ENCODE peak calls at places on chromosomes 7 and 10, in four cellular contexts. X is A549, B is tibial artery, H is neural progenitor cell. Y is an unnamed sample.

GRCh38 chr7:106679153-106679931 is 18.4 kb upstream of the CCDC71L start:
- DNase-seq in X (peak), B (no peak), H (no peak), Y (peak)

GRCh38 chr10:100510533-100511308 is 8.9 kb downstream of the SEC31B start:
- DNase-seq in X (no peak), B (no peak), H (no peak), Y (peak)

GRCh38 chr10:123136221-123136805 is 543 bp downstream of the HMX3 start:
- DNase-seq in X (no peak), B (no peak), H (no peak), Y (no peak)

GRCh38 chr10:93757766-93758509 is at the start of gene LGI1:
- DNase-seq in X (no peak), B (no peak), H (peak), Y (no peak)

GRCh38 chr10:52586710-52587109 is 185.9 kb downstream of the MBL2 start:
- DNase-seq in X (no peak), B (no peak), H (no peak), Y (no peak)

GRCh38 chr7:78018541-78019456 is 220.2 kb downstream of the PHTF2 start:
- DNase-seq in X (peak), B (peak), H (peak), Y (no peak)

GRCh38 chr10:78473016-78473415 is 439.4 kb downstream of the RPS24 start:
- DNase-seq in X (no peak), B (no peak), H (peak), Y (no peak)

GRCh38 chr10:101566333-101567164 is 21.5 kb downstream of the POLL start:
- DNase-seq in X (no peak), B (peak), H (peak), Y (no peak)

GRCh38 chr10:5399332-5399731 is 5.3 kb downstream of the TUBAL3 start:
- DNase-seq in X (no peak), B (no peak), H (no peak), Y (no peak)

GRCh38 chr7:43294080-43294630 is 181.7 kb downstream of the HECW1 start:
- DNase-seq in X (peak), B (no peak), H (no peak), Y (peak)

GRCh38 chr7:14899065-14899464 is 3.5 kb downstream of the DGKB start:
- DNase-seq in X (no peak), B (no peak), H (no peak), Y (no peak)

GRCh38 chr10:13703997-13704536 is 117.3 kb downstream of the PRPF18 start:
- DNase-seq in X (no peak), B (no peak), H (no peak), Y (no peak)

GRCh38 chr10:83367036-83367435 is 772.3 kb upstream of the GHITM start:
- DNase-seq in X (no peak), B (no peak), H (no peak), Y (no peak)

GRCh38 chr10:78684954-78685353 is 383.8 kb upstream of the ZMIZ1 start:
- DNase-seq in X (no peak), B (no peak), H (peak), Y (no peak)

GRCh38 chr7:80224416-80224815 is 89.8 kb downstream of the GNAI1 start:
- DNase-seq in X (no peak), B (no peak), H (no peak), Y (no peak)

GRCh38 chr7:140674899-140675701 is 2.4 kb downstream of the ADCK2 start:
- DNase-seq in X (peak), B (no peak), H (peak), Y (no peak)

GRCh38 chr7:92523110-92523509 is 5.2 kb downstream of the PEX1 start:
- DNase-seq in X (no peak), B (no peak), H (no peak), Y (no peak)

GRCh38 chr7:92527300-92528187 is 776 bp downstream of the PEX1 start:
- DNase-seq in X (peak), B (peak), H (peak), Y (peak)

GRCh38 chr7:92528958-92529264 is 316 bp downstream of the RBM48 start:
- DNase-seq in X (no peak), B (no peak), H (no peak), Y (no peak)

GRCh38 chr7:92528188-92528957 is at the start of the genes PEX1 and RBM48:
- DNase-seq in X (peak), B (peak), H (peak), Y (peak)
- TF ChIP-seq CTCF in X (peak), B (peak), H (peak), Y (peak)

GRCh38 chr7:66847879-66848810 is 72.9 kb upstream of the TMEM248 start:
- DNase-seq in X (peak), B (no peak), H (peak), Y (peak)
- TF ChIP-seq CTCF in X (no peak), B (no peak), H (no peak), Y (no peak)

GRCh38 chr10:61592581-61592980 is 70.1 kb upstream of the CABCOCO1 start:
- DNase-seq in X (peak), B (no peak), H (peak), Y (peak)
- TF ChIP-seq CTCF in X (no peak), B (no peak), H (peak), Y (peak)

DNA sequence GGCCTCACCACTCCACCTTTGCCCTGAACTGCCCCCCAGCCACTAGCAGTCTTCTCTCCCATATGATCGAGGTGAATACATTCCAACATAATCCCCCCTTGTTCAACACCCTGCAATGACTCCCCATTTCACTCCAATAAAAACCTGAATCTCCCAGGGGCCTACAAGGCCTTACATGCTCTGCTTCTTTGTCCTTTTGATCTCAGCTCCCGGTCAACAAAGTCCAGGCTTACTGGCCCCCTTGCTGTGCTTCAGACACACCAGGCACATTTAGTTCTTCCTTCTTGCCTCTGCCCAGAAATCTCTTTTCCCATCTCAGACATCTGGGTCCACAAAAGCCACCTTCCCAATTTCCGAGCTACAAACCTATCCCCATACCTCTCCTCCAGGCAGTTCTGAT is 14.0 kb downstream of the MET start:
- DNase-seq in X (no peak), B (no peak), H (peak), Y (no peak)
- TF ChIP-seq CTCF in X (no peak), B (no peak), H (no peak), Y (no peak)

DNA sequence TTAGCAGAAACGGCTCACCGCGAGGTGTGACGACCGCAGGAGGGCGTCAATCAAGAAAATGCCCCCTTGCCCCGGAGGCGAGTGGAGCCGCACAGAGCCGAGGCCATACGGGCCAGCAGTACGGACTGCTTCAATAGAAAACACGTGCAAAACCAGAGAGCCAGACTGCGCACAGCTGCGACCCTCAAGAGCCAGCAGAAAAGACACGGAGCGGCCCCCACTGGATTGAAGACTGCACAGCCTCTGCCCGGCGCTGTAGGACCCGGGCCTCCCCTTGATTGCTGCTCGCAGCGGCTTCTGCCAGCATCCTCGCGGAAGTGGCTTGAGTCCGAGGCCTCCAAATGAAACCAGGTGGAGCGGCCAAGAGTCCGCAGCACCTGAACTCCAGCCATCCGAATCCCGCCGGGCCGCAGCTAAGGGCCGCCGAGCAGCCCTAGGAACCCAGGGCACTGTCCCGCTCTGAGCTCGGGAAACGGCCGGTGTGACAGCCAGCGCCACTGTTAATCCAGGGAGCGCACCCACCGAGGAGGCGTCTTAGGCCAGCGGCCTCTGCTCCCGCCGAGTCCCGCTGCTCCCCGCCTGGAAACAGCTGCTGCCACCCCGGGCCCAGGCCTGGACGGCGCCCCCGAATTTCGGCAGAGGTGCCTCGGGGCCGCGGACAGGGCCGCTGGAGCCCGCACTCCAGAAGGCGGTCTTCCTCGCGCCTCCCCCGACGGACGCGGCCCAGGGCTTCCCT is 660 bp upstream of the HHEX start:
- DNase-seq in X (peak), B (peak), H (peak), Y (no peak)
- TF ChIP-seq CTCF in X (peak), B (no peak), H (no peak), Y (peak)

DNA sequence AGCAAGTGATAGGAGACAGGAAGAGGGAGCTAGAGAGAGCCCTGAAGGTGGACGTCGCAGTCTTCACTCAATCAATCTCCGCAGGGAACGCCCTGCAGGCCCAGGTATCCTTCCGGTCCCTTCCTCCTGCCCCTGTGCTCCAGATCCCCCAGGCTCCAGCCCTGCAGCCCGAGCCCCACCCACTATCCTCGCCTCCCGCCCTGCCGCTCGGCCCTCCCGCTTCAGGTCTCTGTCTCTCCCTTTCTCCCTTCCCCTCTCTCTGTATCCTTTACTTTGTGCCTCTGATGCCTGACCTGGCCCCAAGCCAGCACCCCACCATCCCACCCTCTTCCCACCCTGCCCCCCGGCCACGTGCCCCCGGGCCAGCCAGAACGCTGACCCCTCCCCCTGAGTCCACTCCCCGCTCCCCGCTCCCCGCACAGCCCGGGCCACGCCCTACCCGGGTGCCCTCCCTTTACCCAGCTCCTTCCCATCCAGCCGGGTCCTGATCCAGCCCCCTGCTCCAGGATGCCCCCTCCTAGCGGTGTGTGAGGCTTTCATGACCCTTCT is 127.7 kb downstream of the UBE2H start:
- DNase-seq in X (peak), B (peak), H (peak), Y (peak)
- TF ChIP-seq CTCF in X (peak), B (no peak), H (peak), Y (peak)